ENCODE peak calls at places on chromosomes 2 and 18, in six cellular contexts. S is fibroblast of villous mesenchyme, M is GM20000, O is ascending aorta, F is GM12878, I is fibroblast of mammary gland. J is an unnamed sample.

GRCh38 chr18:23191952-23192662 is 56.8 kb downstream of the CABLES1 start:
- DNase-seq in S (peak), O (no peak), F (no peak), M (no peak), I (peak), J (no peak)

GRCh38 chr2:45895477-45895876 is 244.0 kb downstream of the PRKCE start:
- DNase-seq in I (peak), F (no peak), S (no peak), M (no peak), O (no peak), J (no peak)

GRCh38 chr2:57080035-57080434 is 896.2 kb downstream of the CCDC85A start:
- DNase-seq in S (peak), F (no peak), I (peak), O (no peak), M (no peak), J (no peak)

GRCh38 chr2:37786153-37786809 is 114.8 kb upstream of the CDC42EP3 start:
- DNase-seq in O (no peak), I (no peak), S (no peak), F (no peak), M (no peak), J (no peak)

GRCh38 chr2:151560289-151560688 is 150.6 kb downstream of the RIF1 start:
- DNase-seq in F (no peak), M (no peak), S (peak), I (peak), O (no peak), J (no peak)

GRCh38 chr18:59233017-59233410 is 13.1 kb downstream of the GRP start:
- DNase-seq in M (no peak), S (peak), I (no peak), O (no peak), F (no peak), J (no peak)

GRCh38 chr18:31672628-31673027 is 11.8 kb downstream of the B4GALT6 start:
- DNase-seq in M (no peak), O (no peak), I (no peak), F (no peak), S (peak), J (no peak)

GRCh38 chr2:235920216-235920615 is 248.0 kb downstream of the GBX2 start:
- DNase-seq in O (no peak), S (no peak), F (no peak), I (no peak), M (no peak), J (no peak)

GRCh38 chr2:194100201-194100600 is 1556.8 kb upstream of the SLC39A10 start:
- DNase-seq in M (no peak), I (no peak), F (no peak), S (no peak), O (no peak), J (no peak)

GRCh38 chr2:143875295-143876199 is 644.4 kb downstream of the ZEB2 start:
- DNase-seq in O (no peak), F (peak), M (peak), I (no peak), S (no peak), J (no peak)

GRCh38 chr2:43872151-43872550 is 33.4 kb downstream of the ABCG8 start:
- DNase-seq in F (no peak), I (no peak), M (no peak), S (no peak), O (no peak), J (no peak)

GRCh38 chr2:131724019-131724418 is 196.3 kb downstream of the CCDC74A start:
- DNase-seq in F (no peak), I (no peak), M (no peak), O (no peak), S (no peak), J (no peak)

GRCh38 chr2:219472629-219473187 is 26.0 kb upstream of the GMPPA start:
- DNase-seq in S (no peak), I (no peak), F (no peak), M (no peak), O (no peak), J (no peak)

GRCh38 chr2:119579457-119580295 is 35.4 kb downstream of the CFAP221 start:
- DNase-seq in O (no peak), I (no peak), F (no peak), S (peak), M (no peak), J (no peak)

GRCh38 chr2:170235860-170236638 is 58.1 kb downstream of the MYO3B start:
- DNase-seq in S (peak), I (peak), M (peak), F (no peak), O (no peak), J (peak)

GRCh38 chr2:234983011-234983726 is 31.4 kb downstream of the SH3BP4 start:
- DNase-seq in F (no peak), O (no peak), I (no peak), S (no peak), M (no peak), J (no peak)

GRCh38 chr2:220276736-220277444 is 649.5 kb downstream of the SLC4A3 start:
- DNase-seq in M (no peak), F (no peak), S (peak), I (peak), O (no peak), J (no peak)

GRCh38 chr18:68085251-68085650 is 568.7 kb upstream of the DSEL start:
- DNase-seq in S (no peak), I (no peak), F (no peak), M (no peak), O (no peak), J (no peak)

GRCh38 chr2:113277474-113278072 is 1.1 kb downstream of the PAX8 start:
- DNase-seq in F (no peak), O (no peak), S (no peak), M (peak), I (no peak), J (no peak)

GRCh38 chr2:32652555-32653209 is 24.8 kb downstream of the TTC27 start:
- DNase-seq in O (no peak), M (no peak), F (no peak), I (no peak), S (no peak), J (no peak)

GRCh38 chr2:200189964-200190363 is 116.5 kb upstream of the SPATS2L start:
- DNase-seq in I (no peak), O (no peak), M (no peak), S (peak), F (no peak), J (no peak)

GRCh38 chr2:190409616-190410015 is 1.5 kb downstream of the MFSD6 start:
- DNase-seq in M (no peak), O (no peak), F (no peak), S (no peak), I (no peak), J (no peak)

GRCh38 chr2:1307670-1308069 is 105.6 kb upstream of the TPO start:
- DNase-seq in I (no peak), S (no peak), F (no peak), M (no peak), O (no peak), J (no peak)

GRCh38 chr2:180374502-180375281 is 367.6 kb upstream of the CWC22 start:
- DNase-seq in F (no peak), M (no peak), I (no peak), O (no peak), S (no peak), J (no peak)

GRCh38 chr2:103448416-103448815 is 686.6 kb downstream of the TMEM182 start:
- DNase-seq in F (no peak), M (no peak), S (no peak), O (no peak), I (no peak), J (no peak)

GRCh38 chr2:54767921-54768320 is 44.5 kb downstream of the EML6 start:
- DNase-seq in M (peak), I (peak), O (no peak), F (no peak), S (peak), J (peak)

GRCh38 chr2:159902722-159903121 is 104.7 kb upstream of the CD302 start:
- DNase-seq in M (no peak), S (no peak), I (no peak), F (no peak), O (no peak), J (no peak)

GRCh38 chr2:120175000-120175581 is 48.1 kb downstream of the TMEM185B start:
- DNase-seq in F (no peak), S (peak), M (peak), O (no peak), I (peak), J (peak)

GRCh38 chr2:97673187-97673914 is 3.8 kb downstream of the C2orf92 start:
- DNase-seq in F (no peak), O (no peak), S (no peak), M (no peak), I (no peak), J (no peak)

GRCh38 chr2:180077295-180077906 is 70.3 kb upstream of the CWC22 start:
- DNase-seq in M (peak), S (peak), F (no peak), I (peak), O (no peak), J (no peak)

GRCh38 chr2:68730828-68731227 is 3.8 kb upstream of the ARHGAP25 start:
- DNase-seq in S (peak), O (no peak), I (peak), M (no peak), F (no peak), J (no peak)

GRCh38 chr2:191854385-191855372 is 7.8 kb upstream of the CAVIN2 start:
- DNase-seq in O (no peak), F (no peak), S (no peak), M (no peak), I (no peak), J (no peak)

GRCh38 chr2:74537140-74537539 is 7.4 kb downstream of the HTRA2 start:
- DNase-seq in M (no peak), O (no peak), F (no peak), I (no peak), S (no peak), J (no peak)

DNA sequence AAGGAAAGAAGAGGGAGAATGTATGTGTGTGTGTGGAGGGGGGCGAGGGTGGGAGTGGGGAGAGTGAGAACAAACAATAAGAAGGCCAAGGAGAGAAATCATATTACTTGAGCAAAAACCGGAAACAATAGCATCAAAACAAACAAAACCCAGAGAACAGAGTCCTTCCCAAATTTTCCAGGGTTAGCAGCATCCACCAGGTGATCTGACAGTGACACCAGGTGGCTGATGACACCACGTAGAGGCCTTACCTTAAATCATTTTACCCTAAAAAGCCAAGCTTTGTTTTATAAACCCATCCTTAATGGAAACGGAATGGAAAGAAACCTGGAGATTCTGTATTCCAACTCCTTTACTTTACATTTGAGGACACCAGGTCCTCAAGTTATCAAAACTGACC is 42.9 kb downstream of the CDCA7 start:
- DNase-seq in O (no peak), F (no peak), S (no peak), I (no peak), M (no peak), J (no peak)
- TF ChIP-seq CTCF in O (no peak), F (peak), S (no peak), I (no peak), M (peak), J (peak)

GRCh38 chr2:232999354-232999753 is 13.7 kb downstream of the NGEF start:
- DNase-seq in M (no peak), F (no peak), O (no peak), S (no peak), I (no peak), J (no peak)
- TF ChIP-seq CTCF in M (no peak), F (no peak), O (no peak), S (no peak), I (no peak), J (peak)

GRCh38 chr2:14634223-14634884 is 1.8 kb downstream of the LRATD1 start:
- DNase-seq in F (no peak), S (peak), O (no peak), I (peak), M (peak), J (peak)

GRCh38 chr2:14633451-14634211 is 1.1 kb downstream of the LRATD1 start:
- DNase-seq in M (peak), S (no peak), I (no peak), F (no peak), O (no peak), J (peak)

GRCh38 chr2:14633031-14633430 is 514 bp downstream of the LRATD1 start:
- DNase-seq in F (no peak), S (no peak), M (no peak), I (no peak), O (no peak), J (peak)

GRCh38 chr2:14632133-14632936 is at the start of gene LRATD1:
- DNase-seq in M (no peak), S (peak), F (no peak), I (peak), O (peak), J (peak)

DNA sequence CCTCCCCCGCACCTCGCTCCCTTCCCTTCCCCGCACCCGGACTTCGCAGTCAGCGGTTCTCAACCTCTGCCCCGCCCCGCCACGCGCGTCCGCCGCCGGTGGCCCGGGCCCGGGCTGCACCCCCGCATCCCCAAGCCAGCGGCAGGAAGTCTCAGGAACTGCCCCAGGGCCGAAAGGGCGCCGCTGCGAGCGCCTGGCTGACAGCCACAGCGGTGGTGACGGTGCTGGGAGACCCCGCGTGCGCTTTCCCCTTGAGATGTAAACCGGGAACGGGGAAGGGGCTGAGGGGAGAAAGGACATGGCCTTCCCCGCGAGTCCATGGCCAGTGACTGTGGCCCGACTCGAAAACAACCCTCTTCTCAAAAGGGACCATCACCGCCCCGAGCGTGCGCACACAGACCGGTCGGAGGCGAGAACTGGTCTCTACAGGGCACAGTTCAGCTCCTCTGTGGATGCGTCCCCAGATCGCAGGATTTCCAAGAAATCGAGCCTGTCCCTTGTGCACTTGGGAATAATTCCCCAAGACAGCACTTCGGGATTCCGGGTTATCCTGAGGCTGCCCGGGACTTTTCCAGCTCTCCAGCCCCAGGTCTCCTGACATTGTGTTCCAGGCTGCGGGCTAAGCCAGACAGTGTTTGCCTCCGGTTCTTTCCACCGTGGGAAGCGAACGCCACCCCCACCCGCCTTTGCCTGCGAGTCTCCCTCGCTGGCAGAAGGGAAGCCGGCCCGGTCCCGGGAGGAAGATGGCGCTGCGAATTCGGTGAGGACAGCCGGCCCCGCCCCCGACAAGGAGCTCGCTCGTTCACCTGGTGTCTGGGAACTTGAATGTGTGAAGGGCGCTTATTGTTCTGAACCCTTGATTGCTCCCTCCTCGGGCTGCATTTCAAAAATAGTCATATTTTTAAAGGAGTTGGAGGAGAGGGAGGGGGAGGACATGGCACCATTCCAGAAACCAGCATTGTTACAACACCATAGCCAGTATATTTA is 2.7 kb downstream of the LRATD1 start:
- DNase-seq in M (peak), S (peak), F (no peak), I (peak), O (no peak), J (peak)
- TF ChIP-seq CTCF in M (no peak), S (no peak), F (no peak), I (no peak), O (peak), J (no peak)

GRCh38 chr2:104873689-104874054 is 19.8 kb downstream of the POU3F3 start:
- DNase-seq in I (no peak), O (no peak), F (no peak), S (no peak), M (no peak), J (no peak)
- TF ChIP-seq CTCF in I (no peak), O (no peak), F (no peak), S (no peak), M (no peak), J (no peak)

GRCh38 chr2:110679337-110679707 is 1.5 kb upstream of the BUB1 start:
- DNase-seq in M (no peak), O (no peak), I (no peak), F (no peak), S (peak), J (no peak)
- TF ChIP-seq CTCF in M (no peak), O (no peak), I (no peak), F (peak), S (no peak), J (no peak)

GRCh38 chr18:46458472-46458871 is 198.5 kb downstream of the LOXHD1 start:
- DNase-seq in F (no peak), M (no peak), S (no peak), I (no peak), O (no peak), J (no peak)
- TF ChIP-seq CTCF in F (no peak), M (no peak), S (no peak), I (no peak), O (no peak), J (no peak)

DNA sequence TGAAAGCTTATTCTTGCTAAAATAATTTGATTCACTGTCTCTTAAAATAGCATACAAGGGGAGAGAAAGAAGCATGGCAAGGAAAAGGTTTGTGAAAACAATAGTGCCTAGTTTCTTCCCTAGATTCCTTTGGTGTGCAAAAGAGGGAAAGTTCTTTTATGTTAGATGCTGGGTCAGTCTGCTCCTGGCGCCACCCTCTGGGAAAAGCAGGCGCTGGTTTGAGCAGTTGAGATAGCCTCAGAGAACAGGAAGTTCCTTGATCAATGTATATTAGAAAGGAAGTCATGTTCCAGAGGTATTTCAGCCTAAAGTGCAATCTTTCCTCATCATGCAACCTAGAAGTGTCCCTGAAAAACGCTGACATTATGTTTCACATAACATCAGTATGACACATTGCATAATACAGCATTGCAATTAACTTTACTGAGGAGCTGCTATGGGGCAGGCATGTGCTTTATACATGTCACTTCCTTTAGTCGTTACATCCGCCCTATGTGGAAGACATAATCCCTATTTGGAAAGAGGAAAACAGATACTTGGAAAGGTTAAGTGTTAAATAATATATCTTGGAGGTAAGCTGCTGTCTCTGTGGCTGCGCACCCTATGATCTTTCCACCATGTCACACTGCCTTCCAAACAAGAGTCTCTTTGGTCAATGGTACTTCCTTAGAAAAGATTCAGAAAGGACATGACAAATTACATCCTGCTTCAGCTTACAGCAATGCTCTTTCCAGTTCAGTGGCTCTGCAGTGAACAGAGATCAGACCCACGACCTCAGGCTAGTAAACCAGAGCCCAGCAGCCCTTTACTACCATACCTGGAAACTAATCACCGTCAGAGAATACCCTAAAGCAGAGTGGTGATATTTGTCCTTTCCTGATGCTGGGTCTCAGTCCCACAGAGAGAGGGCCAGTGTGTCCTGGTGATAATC is 369.7 kb downstream of the RAD51AP2 start:
- DNase-seq in F (no peak), I (peak), S (peak), O (no peak), M (no peak), J (no peak)
- TF ChIP-seq CTCF in F (peak), I (peak), S (peak), O (no peak), M (no peak), J (no peak)

DNA sequence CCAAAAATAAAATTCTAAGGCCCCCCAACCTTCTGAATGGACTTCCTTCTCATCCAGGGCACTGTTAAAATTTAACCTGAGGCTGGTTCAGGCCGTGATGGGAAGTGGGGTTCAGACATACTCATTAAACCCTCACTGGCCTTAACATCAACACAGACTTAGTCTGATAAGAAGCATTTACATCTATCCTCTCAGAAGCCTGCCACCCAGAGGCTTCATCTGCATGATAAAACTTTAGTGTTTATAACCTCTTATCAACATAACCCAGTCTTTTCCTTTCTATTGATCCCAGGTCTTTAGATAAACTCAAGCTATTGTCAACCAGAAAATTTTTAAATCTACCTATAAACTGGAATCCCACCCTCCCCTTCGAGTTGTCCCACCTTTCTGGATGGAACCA is 22.4 kb downstream of the ITSN2 start:
- DNase-seq in I (no peak), F (no peak), O (no peak), S (no peak), M (no peak), J (no peak)
- TF ChIP-seq CTCF in I (no peak), F (no peak), O (no peak), S (no peak), M (no peak), J (peak)

GRCh38 chr2:11910971-11911370 is 164.5 kb downstream of the LPIN1 start:
- DNase-seq in M (no peak), I (no peak), S (no peak), F (no peak), O (no peak), J (no peak)

GRCh38 chr2:11912980-11913379 is 166.5 kb downstream of the LPIN1 start:
- DNase-seq in S (no peak), F (no peak), O (no peak), M (no peak), I (no peak), J (no peak)

GRCh38 chr2:11919953-11920352 is 173.5 kb downstream of the LPIN1 start:
- DNase-seq in S (no peak), F (no peak), I (no peak), O (no peak), M (no peak), J (no peak)

GRCh38 chr2:11915650-11916049 is 169.2 kb downstream of the LPIN1 start:
- DNase-seq in O (no peak), M (no peak), F (no peak), I (no peak), S (peak), J (no peak)

DNA sequence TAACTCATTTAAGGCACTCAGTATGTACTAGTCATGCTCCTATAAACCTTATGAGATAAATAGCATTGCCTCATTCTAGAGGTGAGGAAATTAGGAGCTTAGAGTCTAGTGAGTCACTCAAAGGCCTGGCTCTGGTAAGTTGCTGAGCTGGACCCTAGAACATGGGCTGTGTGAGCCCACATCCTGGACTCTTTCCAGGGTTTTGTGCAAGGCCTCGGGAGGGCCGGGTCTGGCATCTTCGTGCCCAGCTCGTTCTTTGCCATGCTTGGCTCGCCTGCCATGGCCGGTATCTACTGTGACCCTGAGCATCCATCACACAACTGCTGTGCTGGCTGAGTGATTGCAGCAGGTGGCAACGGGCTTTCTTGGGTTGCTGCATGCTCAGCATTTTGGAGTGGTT is 168.0 kb downstream of the LPIN1 start:
- DNase-seq in F (no peak), O (no peak), M (no peak), I (peak), S (peak), J (no peak)
- TF ChIP-seq CTCF in F (no peak), O (no peak), M (no peak), I (no peak), S (no peak), J (no peak)

J was measured in GM10248.